ENCODE peak calls at places on chromosomes 6 and 20, in nine cellular contexts. I, Y, U, N, V, A, S, L and O are unnamed samples.

GRCh38 chr20:48008850-48009535 is 223.7 kb upstream of the SULF2 start:
- DNase-seq in I (peak), Y (no peak), U (peak), N (no peak), V (peak), A (no peak), S (no peak), L (no peak), O (peak)

GRCh38 chr6:166656269-166657206 is 29.5 kb upstream of the RPS6KA2 start:
- DNase-seq in I (no peak), Y (peak), U (no peak), N (no peak), V (peak), A (no peak), S (no peak), L (no peak), O (no peak)

GRCh38 chr6:14165091-14165490 is 47.5 kb downstream of the CD83 start:
- DNase-seq in I (peak), Y (no peak), U (peak), N (no peak), V (peak), A (no peak), S (peak), L (no peak), O (peak)

GRCh38 chr20:33178726-33179125 is 10.8 kb downstream of the BPIFA2 start:
- DNase-seq in I (no peak), Y (no peak), U (no peak), N (peak), V (no peak), A (no peak), S (no peak), L (no peak), O (no peak)

GRCh38 chr6:88958842-88959241 is 4.6 kb downstream of the RNGTT start:
- DNase-seq in I (no peak), Y (no peak), U (no peak), N (no peak), V (no peak), A (no peak), S (no peak), L (no peak), O (no peak)

GRCh38 chr6:167449099-167449861 is 124.4 kb downstream of the TTLL2 start:
- DNase-seq in I (no peak), Y (no peak), U (no peak), N (no peak), V (no peak), A (no peak), S (no peak), L (no peak), O (no peak)

GRCh38 chr6:108764580-108764950 is 83.7 kb upstream of the ARMC2 start:
- DNase-seq in I (no peak), Y (peak), U (no peak), N (no peak), V (no peak), A (no peak), S (no peak), L (no peak), O (no peak)

GRCh38 chr20:58709703-58710039 is 17.1 kb downstream of the NPEPL1 start:
- DNase-seq in I (no peak), Y (no peak), U (no peak), N (no peak), V (no peak), A (peak), S (no peak), L (no peak), O (no peak)

GRCh38 chr6:100809346-100809745 is 71.8 kb downstream of the ASCC3 start:
- DNase-seq in I (no peak), Y (no peak), U (no peak), N (no peak), V (peak), A (no peak), S (no peak), L (no peak), O (no peak)

GRCh38 chr6:57033228-57033627 is 13.3 kb upstream of the KIAA1586 start:
- DNase-seq in I (no peak), Y (no peak), U (no peak), N (no peak), V (no peak), A (no peak), S (no peak), L (no peak), O (no peak)

GRCh38 chr20:36792422-36792821 is 18.9 kb upstream of the DSN1 start:
- DNase-seq in I (no peak), Y (no peak), U (peak), N (peak), V (peak), A (no peak), S (peak), L (no peak), O (peak)

GRCh38 chr6:98937351-98937750 is 10.4 kb downstream of the FBXL4 start:
- DNase-seq in I (no peak), Y (no peak), U (no peak), N (no peak), V (no peak), A (no peak), S (no peak), L (no peak), O (no peak)

GRCh38 chr6:106534564-106534982 is 94.7 kb downstream of the RTN4IP1 start:
- DNase-seq in I (no peak), Y (no peak), U (no peak), N (no peak), V (no peak), A (no peak), S (no peak), L (no peak), O (no peak)

GRCh38 chr6:139308284-139308916 is 16.6 kb upstream of the TXLNB start:
- DNase-seq in I (no peak), Y (no peak), U (no peak), N (no peak), V (no peak), A (no peak), S (peak), L (no peak), O (peak)

GRCh38 chr20:40111282-40111681 is 577.8 kb downstream of the MAFB start:
- DNase-seq in I (no peak), Y (no peak), U (no peak), N (no peak), V (no peak), A (no peak), S (no peak), L (no peak), O (no peak)

GRCh38 chr6:77825204-77825603 is 172.4 kb downstream of the MEI4 start:
- DNase-seq in I (no peak), Y (no peak), U (no peak), N (no peak), V (no peak), A (no peak), S (no peak), L (no peak), O (no peak)

GRCh38 chr6:154615483-154616025 is 105.1 kb upstream of the CNKSR3 start:
- DNase-seq in I (no peak), Y (peak), U (peak), N (no peak), V (peak), A (no peak), S (peak), L (peak), O (peak)

GRCh38 chr6:16239090-16239797 is 857 bp downstream of the GMPR start:
- DNase-seq in I (no peak), Y (peak), U (peak), N (no peak), V (peak), A (peak), S (peak), L (peak), O (peak)

GRCh38 chr6:33935439-33936080 is 131.8 kb upstream of the MLN start:
- DNase-seq in I (no peak), Y (no peak), U (no peak), N (no peak), V (no peak), A (peak), S (no peak), L (no peak), O (no peak)

GRCh38 chr6:170010665-170011232 is 259.3 kb downstream of the ERMARD start:
- DNase-seq in I (no peak), Y (no peak), U (no peak), N (no peak), V (no peak), A (no peak), S (no peak), L (no peak), O (no peak)

GRCh38 chr6:148769304-148769968 is 22.6 kb downstream of the UST start:
- DNase-seq in I (no peak), Y (no peak), U (no peak), N (no peak), V (no peak), A (no peak), S (no peak), L (no peak), O (no peak)

GRCh38 chr6:27837636-27838512 is 74.3 kb downstream of the OR2B2 start:
- DNase-seq in I (peak), Y (peak), U (peak), N (peak), V (peak), A (peak), S (peak), L (peak), O (peak)

GRCh38 chr6:124334359-124334758 is 530.7 kb downstream of the NKAIN2 start:
- DNase-seq in I (no peak), Y (no peak), U (no peak), N (no peak), V (no peak), A (no peak), S (no peak), L (no peak), O (no peak)

GRCh38 chr20:25867776-25868649 is 171.4 kb upstream of the ZNF337 start:
- DNase-seq in I (no peak), Y (peak), U (peak), N (no peak), V (peak), A (peak), S (peak), L (peak), O (peak)

GRCh38 chr6:3017304-3017703 is 17.6 kb downstream of the NQO2 start:
- DNase-seq in I (no peak), Y (no peak), U (no peak), N (no peak), V (no peak), A (no peak), S (no peak), L (no peak), O (no peak)

GRCh38 chr6:77298298-77298697 is 165.0 kb downstream of the HTR1B start:
- DNase-seq in I (no peak), Y (no peak), U (peak), N (no peak), V (no peak), A (no peak), S (no peak), L (no peak), O (peak)

GRCh38 chr6:25899123-25899522 is 25.1 kb upstream of the SLC17A3 start:
- DNase-seq in I (no peak), Y (no peak), U (no peak), N (no peak), V (no peak), A (no peak), S (no peak), L (no peak), O (no peak)

GRCh38 chr6:116446399-116446798 is 14.8 kb upstream of the CALHM6 start:
- DNase-seq in I (peak), Y (no peak), U (no peak), N (no peak), V (no peak), A (no peak), S (no peak), L (no peak), O (no peak)

GRCh38 chr20:41138527-41139226 is 1.3 kb downstream of the PLCG1 start:
- DNase-seq in I (no peak), Y (no peak), U (peak), N (no peak), V (no peak), A (no peak), S (peak), L (no peak), O (peak)

GRCh38 chr6:56440551-56440981 is 193.2 kb upstream of the COL21A1 start:
- DNase-seq in I (no peak), Y (peak), U (no peak), N (no peak), V (no peak), A (no peak), S (no peak), L (no peak), O (no peak)

GRCh38 chr6:46652603-46653438 is at the start of the genes CYP39A1 and SLC25A27:
- DNase-seq in I (peak), Y (peak), U (peak), N (peak), V (peak), A (peak), S (peak), L (peak), O (peak)
- TF ChIP-seq CTCF in I (no peak), Y (no peak), U (no peak), N (no peak), V (no peak), A (no peak), S (no peak), L (no peak), O (no peak)

DNA sequence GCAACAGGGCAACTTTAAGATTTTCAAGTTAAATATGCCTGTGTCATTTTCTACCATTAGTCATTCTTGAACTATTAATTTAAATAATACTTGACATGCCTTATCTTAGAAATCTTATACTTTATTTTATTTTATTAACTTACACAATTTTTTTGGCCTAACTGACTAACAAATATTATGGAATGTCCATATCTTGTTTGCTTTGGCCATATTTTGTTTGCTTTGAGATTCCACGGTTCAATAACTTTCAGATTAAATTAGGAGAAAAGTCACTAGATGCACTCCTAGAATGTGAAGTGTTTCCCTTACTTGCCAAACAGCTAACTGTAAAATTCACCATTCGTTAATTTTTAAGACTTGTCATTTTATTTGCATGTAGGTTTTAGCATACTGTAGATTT is 684.0 kb upstream of the MANEA start:
- DNase-seq in I (no peak), Y (no peak), U (no peak), N (no peak), V (no peak), A (no peak), S (no peak), L (no peak), O (no peak)
- H3K4me3 ChIP-seq in I (no peak), Y (no peak), U (no peak), N (no peak), V (no peak), A (no peak), S (no peak), L (no peak), O (no peak)

GRCh38 chr6:51531623-51532022 is 555.8 kb downstream of the PKHD1 start:
- DNase-seq in I (no peak), Y (no peak), U (no peak), N (no peak), V (no peak), A (no peak), S (no peak), L (no peak), O (no peak)
- TF ChIP-seq CTCF in I (no peak), Y (no peak), U (no peak), N (no peak), V (no peak), A (no peak), S (no peak), L (peak), O (no peak)

DNA sequence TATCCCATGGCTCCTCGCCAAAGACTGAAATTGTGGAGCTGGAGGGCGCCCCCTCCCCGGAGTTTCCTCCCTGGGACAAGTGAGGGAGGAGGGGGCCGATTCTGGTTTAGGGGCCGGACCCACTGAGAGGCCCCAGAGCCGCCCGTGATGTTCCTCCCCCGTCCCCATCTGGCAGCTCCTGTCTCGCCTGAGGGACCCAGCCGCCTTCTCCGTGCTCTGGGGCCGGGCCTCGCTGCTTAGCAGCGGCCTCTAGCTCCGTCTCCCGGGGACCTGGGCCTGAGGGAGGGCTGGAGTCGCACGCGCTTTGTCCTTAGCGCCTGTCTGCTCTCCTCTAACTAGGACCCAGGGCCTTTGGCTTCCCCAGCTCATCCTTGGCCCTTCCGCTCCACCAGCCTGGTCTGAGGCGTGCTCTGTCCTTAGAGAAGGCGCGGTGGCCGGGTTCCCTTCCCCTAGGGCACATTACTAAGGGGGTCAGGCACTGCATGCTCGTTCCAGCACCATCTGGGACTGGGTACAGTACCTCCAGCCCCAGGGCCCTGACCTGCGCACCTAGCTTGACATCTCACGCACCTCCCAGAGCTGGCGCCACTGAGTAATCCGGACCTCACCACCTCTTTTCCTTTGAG is 29.8 kb downstream of the SLC12A5 start:
- DNase-seq in I (no peak), Y (no peak), U (no peak), N (no peak), V (no peak), A (no peak), S (no peak), L (no peak), O (no peak)
- H3K4me3 ChIP-seq in I (no peak), Y (no peak), U (peak), N (no peak), V (no peak), A (peak), S (no peak), L (peak), O (peak)

DNA sequence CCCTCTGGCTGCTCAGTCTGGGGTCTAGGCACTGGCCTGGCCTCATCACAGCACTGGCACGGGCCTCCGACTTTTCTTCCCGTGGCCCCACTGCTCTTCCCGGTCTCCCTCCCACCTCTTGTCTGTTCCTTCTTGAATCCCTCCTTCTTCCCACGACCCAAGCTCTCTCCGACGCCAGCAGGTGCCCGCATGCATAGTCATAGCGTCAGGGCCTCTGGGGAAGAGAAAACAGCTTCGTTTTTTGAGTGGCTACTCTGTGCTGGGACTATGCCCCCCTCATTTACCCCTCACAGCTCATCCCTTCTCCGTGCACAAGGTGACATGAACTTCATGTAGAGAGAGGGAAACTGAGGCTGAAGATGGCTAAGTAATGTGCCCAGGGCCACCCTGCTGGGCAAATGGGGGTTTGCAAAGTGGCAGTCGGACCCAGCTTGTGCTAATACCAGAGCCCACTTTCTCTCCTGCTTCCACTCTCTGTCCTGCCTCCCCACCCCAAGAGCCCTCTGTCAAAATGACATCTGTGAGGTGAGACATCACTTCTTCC is 59.2 kb downstream of the SYNJ2 start:
- DNase-seq in I (no peak), Y (no peak), U (peak), N (no peak), V (peak), A (peak), S (no peak), L (no peak), O (peak)
- TF ChIP-seq CTCF in I (no peak), Y (no peak), U (no peak), N (no peak), V (no peak), A (no peak), S (no peak), L (no peak), O (no peak)

DNA sequence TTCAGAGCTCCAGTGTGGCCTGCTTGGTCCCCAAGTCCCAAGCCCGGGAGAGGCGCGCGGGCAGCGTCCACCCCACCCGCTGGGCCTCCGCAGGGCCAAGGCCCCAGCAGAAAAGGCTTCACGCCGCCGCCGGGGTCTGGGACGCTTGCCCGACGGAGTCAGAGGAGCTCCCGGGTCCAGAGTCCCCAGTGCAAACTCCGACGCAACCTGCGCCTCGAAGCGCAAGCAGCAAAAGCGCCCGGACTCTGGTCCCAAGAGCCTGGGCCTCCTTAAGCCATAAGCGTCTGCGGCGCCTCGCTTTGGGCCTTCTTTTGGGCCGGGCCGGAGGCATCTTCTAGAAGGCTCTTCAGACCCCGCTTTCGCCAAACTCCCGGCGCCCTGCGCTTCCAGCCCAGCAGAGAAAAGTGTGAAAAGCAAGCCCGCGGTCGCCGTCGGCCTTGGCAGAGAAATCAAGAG is 1.4 kb downstream of the TBX18 start:
- DNase-seq in I (no peak), Y (no peak), U (no peak), N (no peak), V (no peak), A (no peak), S (no peak), L (peak), O (no peak)
- H3K4me3 ChIP-seq in I (peak), Y (no peak), U (peak), N (no peak), V (peak), A (peak), S (peak), L (peak), O (peak)

GRCh38 chr20:50224553-50225255 is 34.1 kb downstream of the CEBPB start:
- DNase-seq in I (peak), Y (peak), U (peak), N (no peak), V (peak), A (no peak), S (peak), L (peak), O (peak)
- TF ChIP-seq CTCF in I (peak), Y (no peak), U (peak), N (peak), V (peak), A (no peak), S (peak), L (peak), O (peak)

DNA sequence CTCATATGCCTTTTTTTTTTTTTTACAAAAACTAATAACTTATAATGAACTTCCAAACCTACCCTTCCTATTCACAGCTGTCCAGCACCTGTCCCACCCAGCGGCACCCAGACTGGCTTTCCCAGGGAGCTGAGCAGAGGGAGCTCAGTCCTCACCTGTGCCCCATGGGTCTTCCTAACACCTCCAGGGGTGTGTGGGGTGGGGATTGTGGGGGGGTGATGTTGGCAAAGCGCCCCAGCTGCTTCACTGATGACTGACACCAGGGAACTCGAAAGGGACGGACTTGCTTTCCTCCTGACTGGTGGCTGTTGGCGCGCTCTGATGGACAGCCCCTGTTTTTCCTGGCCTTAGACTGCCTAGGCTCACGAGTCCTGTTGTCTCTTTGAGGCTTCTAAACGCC is 14.2 kb upstream of the SYNJ2 start:
- DNase-seq in I (no peak), Y (no peak), U (no peak), N (no peak), V (no peak), A (no peak), S (no peak), L (no peak), O (no peak)
- H3K4me3 ChIP-seq in I (no peak), Y (no peak), U (no peak), N (no peak), V (no peak), A (no peak), S (no peak), L (no peak), O (no peak)

GRCh38 chr6:21213492-21213891 is 380.1 kb upstream of the SOX4 start:
- DNase-seq in I (no peak), Y (no peak), U (no peak), N (no peak), V (no peak), A (no peak), S (no peak), L (no peak), O (no peak)

GRCh38 chr6:21219241-21219640 is 374.3 kb upstream of the SOX4 start:
- DNase-seq in I (no peak), Y (no peak), U (no peak), N (no peak), V (no peak), A (no peak), S (no peak), L (no peak), O (no peak)

GRCh38 chr6:21219856-21220255 is 373.7 kb upstream of the SOX4 start:
- DNase-seq in I (no peak), Y (no peak), U (no peak), N (no peak), V (no peak), A (no peak), S (no peak), L (no peak), O (no peak)

GRCh38 chr6:21220271-21220987 is 373.1 kb upstream of the SOX4 start:
- DNase-seq in I (no peak), Y (no peak), U (no peak), N (no peak), V (no peak), A (no peak), S (no peak), L (no peak), O (no peak)

GRCh38 chr6:21214738-21215448 is 378.7 kb upstream of the SOX4 start:
- DNase-seq in I (no peak), Y (no peak), U (no peak), N (no peak), V (no peak), A (no peak), S (no peak), L (no peak), O (no peak)
- TF ChIP-seq CTCF in I (no peak), Y (no peak), U (no peak), N (no peak), V (no peak), A (no peak), S (no peak), L (no peak), O (no peak)